ENCODE peak calls at places on chromosomes 5 and 9, in five cellular contexts. F is upper lobe of right lung, W is heart left ventricle, R is A549, V is heart right ventricle. H is an unnamed sample.
A peak's percentile ranks its signal among the peaks of the same experiment; 100 is the strongest.

GRCh38 chr5:142246263-142246662 is 78.6 kb downstream of the SPRY4 start:
- DNase-seq in V (no peak), F (no peak), R (no peak), W (no peak), H (no peak)

GRCh38 chr9:113807173-113808061 is 68.7 kb upstream of the ZNF618 start:
- DNase-seq in W (peak; percentile 24), F (no peak), R (peak; percentile 84), V (peak; percentile 48), H (no peak)

GRCh38 chr5:142012792-142013388 is at the start of gene GNPDA1:
- DNase-seq in V (peak; percentile 82), R (peak; percentile 88), W (peak; percentile 88), F (peak; percentile 93), H (peak; percentile 80)

GRCh38 chr9:136690104-136690840 is 3.0 kb upstream of the AGPAT2 start:
- DNase-seq in W (peak; percentile 80), F (peak; percentile 74), R (no peak), V (peak; percentile 79), H (no peak)

GRCh38 chr9:131318211-131318610 is 28.7 kb downstream of the PLPP7 start:
- DNase-seq in W (no peak), V (no peak), F (no peak), R (no peak), H (no peak)

GRCh38 chr5:90802695-90803317 is 244.2 kb downstream of the ADGRV1 start:
- DNase-seq in V (peak; percentile 8), W (no peak), F (no peak), R (peak; percentile 37), H (no peak)

GRCh38 chr5:83487155-83487554 is 15.6 kb downstream of the VCAN start:
- DNase-seq in R (no peak), W (no peak), V (no peak), F (no peak), H (no peak)

GRCh38 chr5:59385700-59386099 is 507.8 kb downstream of the PDE4D start:
- DNase-seq in V (no peak), W (no peak), F (no peak), R (no peak), H (no peak)

GRCh38 chr5:134177197-134178171 is 734 bp upstream of the SKP1 start:
- DNase-seq in V (peak; percentile 77), F (peak; percentile 68), W (peak; percentile 10), R (peak; percentile 48), H (peak; percentile 78)

GRCh38 chr9:132031467-132031866 is 48.2 kb downstream of the MED27 start:
- DNase-seq in F (no peak), R (no peak), W (no peak), V (no peak), H (no peak)

GRCh38 chr5:20028506-20028905 is 40.5 kb upstream of the CDH18 start:
- DNase-seq in W (no peak), R (no peak), F (no peak), V (no peak), H (no peak)

GRCh38 chr5:149605998-149606721 is 24.9 kb downstream of the ARHGEF37 start:
- DNase-seq in F (no peak), W (no peak), V (no peak), R (peak; percentile 95), H (peak; percentile 96)

GRCh38 chr5:153926201-153926600 is 112.5 kb downstream of the FAM114A2 start:
- DNase-seq in V (no peak), F (no peak), R (no peak), W (no peak), H (no peak)

GRCh38 chr9:89436326-89436725 is 61.6 kb downstream of the SEMA4D start:
- DNase-seq in W (no peak), F (no peak), R (no peak), V (no peak), H (no peak)

GRCh38 chr5:130138406-130139060 is 234.3 kb downstream of the CHSY3 start:
- DNase-seq in R (no peak), W (no peak), F (no peak), V (no peak), H (no peak)

GRCh38 chr9:78210841-78211301 is 25.0 kb upstream of the CEP78 start:
- DNase-seq in F (no peak), V (no peak), W (no peak), R (no peak), H (no peak)

GRCh38 chr9:70987986-70988385 is 133.4 kb downstream of the TRPM3 start:
- DNase-seq in W (no peak), F (no peak), R (no peak), V (no peak), H (no peak)

GRCh38 chr5:157431544-157432200 is 28.3 kb upstream of the NIPAL4 start:
- DNase-seq in W (peak; percentile 24), R (peak; percentile 35), F (no peak), V (peak; percentile 45), H (no peak)

GRCh38 chr5:158727108-158727507 is 372.6 kb downstream of the EBF1 start:
- DNase-seq in V (no peak), W (no peak), F (no peak), R (no peak), H (no peak)
- H3K27ac ChIP-seq in V (no peak overlapping the region), W (peak overlapping the region; percentile 72), F (no peak overlapping the region), R (no peak overlapping the region), H (no peak overlapping the region)

DNA sequence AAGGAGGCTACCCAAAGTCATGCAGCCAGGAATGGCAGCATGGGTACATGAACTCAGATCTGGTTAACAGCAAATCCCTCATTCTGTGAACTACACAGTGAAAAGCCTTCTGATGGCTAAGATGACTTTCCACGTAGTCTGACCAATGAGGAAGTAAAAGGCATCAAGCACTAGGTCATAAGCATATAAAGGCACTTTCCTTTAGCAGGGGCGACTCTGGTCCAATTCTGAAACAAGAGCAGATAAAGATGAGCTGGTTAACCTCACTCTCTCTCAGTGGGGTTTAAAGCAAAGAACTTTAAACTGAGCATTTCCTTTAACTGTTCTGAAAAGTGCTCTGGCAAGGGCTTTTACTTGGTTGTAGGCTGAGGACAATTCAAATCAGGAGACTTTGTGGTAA is 21.1 kb downstream of the PSMB7 start:
- DNase-seq in V (no peak), R (no peak), W (no peak), F (no peak), H (no peak)
- H3K4me1 ChIP-seq in V (no peaks in the 10 kb centered on the region), R (peaks cover 57% of the 10 kb centered on the region), W (peaks cover 22% of the 10 kb centered on the region), F (peaks cover 16% of the 10 kb centered on the region), H (peaks cover 38% of the 10 kb centered on the region)

GRCh38 chr9:93089024-93089423 is 7.0 kb upstream of the CARD19 start:
- DNase-seq in F (no peak), V (no peak), W (no peak), R (no peak), H (no peak)
- H3K9me3 ChIP-seq in F (no peaks in the 10 kb centered on the region), V (no peaks in the 10 kb centered on the region), W (no peaks in the 10 kb centered on the region), R (peaks cover 19% of the 10 kb centered on the region), H (no peaks in the 10 kb centered on the region)

DNA sequence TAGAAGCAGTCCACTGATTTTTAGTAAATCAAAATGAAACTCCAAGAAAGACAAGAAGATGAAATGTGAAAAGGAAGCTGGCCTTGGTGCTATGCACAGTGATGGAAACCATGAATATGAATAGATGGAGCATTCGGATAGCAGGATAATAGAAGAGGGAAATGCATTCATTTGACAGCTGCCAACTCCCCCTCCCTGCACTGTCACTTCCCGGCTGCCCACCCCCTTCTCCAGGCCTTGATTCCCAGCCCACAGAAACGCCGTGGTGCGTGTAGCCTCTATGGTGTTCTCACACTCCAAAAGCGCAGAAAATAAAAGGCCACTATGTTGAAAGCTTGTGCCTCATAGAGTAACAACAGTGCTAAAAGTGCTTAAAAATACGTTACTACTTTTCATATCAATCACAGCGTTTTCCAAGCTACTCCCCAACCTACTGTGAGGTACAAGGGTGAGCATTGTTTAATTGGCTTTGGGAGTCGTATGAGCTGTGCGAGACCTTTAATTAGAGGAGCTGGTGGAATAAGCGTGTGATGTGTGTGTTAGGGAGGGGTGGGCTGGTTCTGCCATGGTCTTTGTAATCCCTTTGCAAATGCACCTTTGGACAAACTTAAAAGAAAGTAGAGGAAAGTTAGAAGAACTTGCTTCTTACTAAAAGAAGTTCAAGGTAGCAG is 26.1 kb upstream of the IFNK start:
- DNase-seq in F (no peak), W (no peak), V (no peak), R (no peak), H (no peak)
- H3K27ac ChIP-seq in F (no peak overlapping the region), W (no peak overlapping the region), V (no peak overlapping the region), R (peak overlapping the region; percentile 16), H (peak overlapping the region; percentile 100)

DNA sequence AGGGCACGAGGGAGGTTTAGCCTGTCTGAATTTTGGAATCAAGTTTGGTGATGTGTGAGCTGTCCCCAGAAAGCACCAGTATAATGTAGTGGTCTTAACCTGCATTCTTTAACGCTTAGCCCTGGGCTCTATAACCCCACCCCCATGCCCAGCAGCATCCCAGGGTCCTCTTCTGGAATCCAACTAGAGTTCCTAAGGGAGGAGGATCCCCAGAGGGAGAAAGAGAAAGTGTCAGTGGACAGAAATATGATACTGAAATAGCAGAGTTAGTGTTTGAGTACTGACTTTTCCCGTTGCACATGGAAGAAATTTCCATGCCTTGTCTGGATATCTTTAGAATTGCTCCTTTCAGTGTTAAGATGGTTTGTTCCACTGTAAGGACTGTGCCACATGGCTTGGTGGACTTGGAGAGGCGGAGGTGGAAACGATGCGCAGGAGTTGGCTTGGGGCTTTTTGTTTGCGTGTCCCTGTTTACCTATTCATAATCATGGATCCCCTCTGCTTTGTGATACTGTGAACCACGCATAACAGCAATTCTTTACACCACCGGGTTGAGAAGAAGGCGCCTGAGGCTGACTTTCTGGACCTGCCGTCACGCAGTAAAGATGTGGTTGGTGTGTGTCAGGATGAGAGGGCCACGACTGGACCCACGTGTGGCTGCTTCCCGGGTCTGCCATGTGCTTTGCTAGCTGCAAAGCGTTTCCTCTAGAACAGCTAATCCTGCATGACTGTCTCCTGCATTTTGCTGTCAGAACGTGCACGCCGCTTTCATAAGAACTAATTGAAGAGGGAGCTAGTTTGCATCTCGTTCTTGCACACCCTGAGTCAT is 142.3 kb downstream of the SMARCA2 start:
- DNase-seq in F (peak; percentile 65), W (peak; percentile 27), R (peak; percentile 41), V (no peak), H (no peak)
- H3K4me1 ChIP-seq in F (peaks cover 26% of the 10 kb centered on the region), W (peaks cover 20% of the 10 kb centered on the region), R (peaks cover 19% of the 10 kb centered on the region), V (no peaks in the 10 kb centered on the region), H (peaks cover 7% of the 10 kb centered on the region)

GRCh38 chr5:181223729-181224389 is 778 bp downstream of the TRIM41 start:
- DNase-seq in W (peak; percentile 57), R (no peak), F (peak; percentile 83), V (no peak), H (peak; percentile 71)

GRCh38 chr5:181224390-181225234 is 1.5 kb downstream of the TRIM41 start:
- DNase-seq in W (no peak), R (no peak), F (no peak), V (no peak), H (peak; percentile 74)

GRCh38 chr5:181221792-181222629 is 1.1 kb upstream of the TRIM41 start:
- DNase-seq in R (peak; percentile 82), V (peak; percentile 94), F (peak; percentile 94), W (peak; percentile 90), H (peak; percentile 97)

GRCh38 chr5:181222630-181223040 is 446 bp upstream of the TRIM41 start:
- DNase-seq in F (no peak), V (no peak), W (no peak), R (no peak), H (no peak)

GRCh38 chr5:181223041-181223728 is at the start of gene TRIM41:
- DNase-seq in W (peak; percentile 99), F (peak; percentile 100), R (peak; percentile 93), V (peak; percentile 99), H (peak; percentile 100)
- H3K9me3 ChIP-seq in W (no peaks in the 10 kb centered on the region), F (no peaks in the 10 kb centered on the region), R (no peaks in the 10 kb centered on the region), V (no peaks in the 10 kb centered on the region), H (no peaks in the 10 kb centered on the region)

H was measured in RWPE2.